ENCODE peak calls at places on chromosome 21, in eight cellular contexts. One of them, this sample, is unnamed.

GRCh38 chr21:25688284-25689035 is 46.2 kb downstream of the ATP5PF start:
- DNase-seq in endothelial cell: no peak
- DNase-seq in AG04449: no peak
- DNase-seq in astrocyte of the spinal cord: no peak
- DNase-seq in left lung: no peak
- DNase-seq in bronchial epithelial cell: no peak
- DNase-seq in colonic mucosa: no peak
- DNase-seq in GM10248: no peak
- DNase-seq in this sample: no peak

GRCh38 chr21:45029968-45030636 is 44.3 kb upstream of the ADARB1 start:
- DNase-seq in astrocyte of the spinal cord: no peak
- DNase-seq in AG04449: no peak
- DNase-seq in GM10248: no peak
- DNase-seq in endothelial cell: no peak
- DNase-seq in left lung: no peak
- DNase-seq in colonic mucosa: no peak
- DNase-seq in bronchial epithelial cell: no peak
- DNase-seq in this sample: no peak

GRCh38 chr21:18369115-18369514 is 34.5 kb downstream of the TMPRSS15 start:
- DNase-seq in GM10248: no peak
- DNase-seq in bronchial epithelial cell: no peak
- DNase-seq in endothelial cell: peak; percentile 10
- DNase-seq in astrocyte of the spinal cord: peak; percentile 39
- DNase-seq in left lung: no peak
- DNase-seq in AG04449: no peak
- DNase-seq in colonic mucosa: no peak
- DNase-seq in this sample: no peak

GRCh38 chr21:15005391-15005790 is 59.4 kb downstream of the NRIP1 start:
- DNase-seq in AG04449: no peak
- DNase-seq in colonic mucosa: no peak
- DNase-seq in left lung: no peak
- DNase-seq in GM10248: no peak
- DNase-seq in astrocyte of the spinal cord: peak; percentile 45
- DNase-seq in endothelial cell: no peak
- DNase-seq in bronchial epithelial cell: no peak
- DNase-seq in this sample: peak; percentile 41

GRCh38 chr21:43865471-43866181 is 603 bp downstream of the AGPAT3 start:
- DNase-seq in astrocyte of the spinal cord: no peak
- DNase-seq in colonic mucosa: peak; percentile 69
- DNase-seq in GM10248: peak; percentile 70
- DNase-seq in left lung: peak; percentile 60
- DNase-seq in endothelial cell: no peak
- DNase-seq in bronchial epithelial cell: no peak
- DNase-seq in AG04449: no peak
- DNase-seq in this sample: peak; percentile 55

GRCh38 chr21:27740084-27740483 is 773.2 kb upstream of the ADAMTS5 start:
- DNase-seq in AG04449: no peak
- DNase-seq in colonic mucosa: no peak
- DNase-seq in left lung: no peak
- DNase-seq in GM10248: no peak
- DNase-seq in endothelial cell: no peak
- DNase-seq in astrocyte of the spinal cord: no peak
- DNase-seq in bronchial epithelial cell: no peak
- DNase-seq in this sample: no peak

GRCh38 chr21:45353200-45353599 is 51.8 kb upstream of the COL18A1 start:
- DNase-seq in left lung: no peak
- DNase-seq in GM10248: no peak
- DNase-seq in endothelial cell: no peak
- DNase-seq in astrocyte of the spinal cord: no peak
- DNase-seq in colonic mucosa: no peak
- DNase-seq in bronchial epithelial cell: no peak
- DNase-seq in AG04449: no peak
- DNase-seq in this sample: no peak

GRCh38 chr21:45880097-45881068 is 101.2 kb upstream of the COL6A1 start:
- DNase-seq in colonic mucosa: peak; percentile 68
- DNase-seq in bronchial epithelial cell: peak; percentile 44
- DNase-seq in endothelial cell: peak; percentile 81
- DNase-seq in left lung: peak; percentile 68
- DNase-seq in GM10248: peak; percentile 74
- DNase-seq in astrocyte of the spinal cord: peak; percentile 73
- DNase-seq in AG04449: no peak
- DNase-seq in this sample: peak; percentile 92

GRCh38 chr21:45027241-45028196 is 46.9 kb upstream of the ADARB1 start:
- DNase-seq in GM10248: no peak
- DNase-seq in bronchial epithelial cell: no peak
- DNase-seq in colonic mucosa: no peak
- DNase-seq in endothelial cell: no peak
- DNase-seq in left lung: peak; percentile 22
- DNase-seq in AG04449: no peak
- DNase-seq in astrocyte of the spinal cord: no peak
- DNase-seq in this sample: no peak

GRCh38 chr21:32335601-32336575 is 37.2 kb downstream of the MRAP start:
- DNase-seq in left lung: no peak
- DNase-seq in astrocyte of the spinal cord: peak; percentile 34
- DNase-seq in GM10248: no peak
- DNase-seq in endothelial cell: no peak
- DNase-seq in bronchial epithelial cell: no peak
- DNase-seq in AG04449: no peak
- DNase-seq in colonic mucosa: no peak
- DNase-seq in this sample: no peak

GRCh38 chr21:46138383-46138970 is 16.9 kb downstream of the FTCD start:
- DNase-seq in astrocyte of the spinal cord: no peak
- DNase-seq in bronchial epithelial cell: no peak
- DNase-seq in AG04449: no peak
- DNase-seq in endothelial cell: no peak
- DNase-seq in GM10248: no peak
- DNase-seq in colonic mucosa: no peak
- DNase-seq in left lung: no peak
- DNase-seq in this sample: no peak

GRCh38 chr21:36994501-36995189 is 11.9 kb upstream of the RIPPLY3 start:
- DNase-seq in endothelial cell: peak; percentile 22
- DNase-seq in astrocyte of the spinal cord: no peak
- DNase-seq in colonic mucosa: no peak
- DNase-seq in GM10248: no peak
- DNase-seq in AG04449: no peak
- DNase-seq in bronchial epithelial cell: peak; percentile 44
- DNase-seq in left lung: no peak
- DNase-seq in this sample: peak; percentile 66
- TF ChIP-seq CTCF in endothelial cell: no peak
- TF ChIP-seq CTCF in astrocyte of the spinal cord: no peak
- TF ChIP-seq CTCF in colonic mucosa: no peak
- TF ChIP-seq CTCF in GM10248: no peak
- TF ChIP-seq CTCF in AG04449: no peak
- TF ChIP-seq CTCF in bronchial epithelial cell: no peak
- TF ChIP-seq CTCF in left lung: no peak
- TF ChIP-seq CTCF in this sample: no peak

GRCh38 chr21:42593007-42593814 is 60.2 kb upstream of the PDE9A start:
- DNase-seq in AG04449: no peak
- DNase-seq in GM10248: peak; percentile 91
- DNase-seq in bronchial epithelial cell: peak; percentile 16
- DNase-seq in left lung: peak; percentile 60
- DNase-seq in colonic mucosa: peak; percentile 84
- DNase-seq in astrocyte of the spinal cord: peak; percentile 38
- DNase-seq in endothelial cell: peak; percentile 80
- DNase-seq in this sample: peak; percentile 81
- TF ChIP-seq CTCF in AG04449: peak; percentile 61
- TF ChIP-seq CTCF in GM10248: peak; percentile 70
- TF ChIP-seq CTCF in bronchial epithelial cell: peak; percentile 93
- TF ChIP-seq CTCF in left lung: peak; percentile 76
- TF ChIP-seq CTCF in colonic mucosa: peak; percentile 81
- TF ChIP-seq CTCF in astrocyte of the spinal cord: peak; percentile 80
- TF ChIP-seq CTCF in endothelial cell: peak; percentile 49
- TF ChIP-seq CTCF in this sample: peak; percentile 79

DNA sequence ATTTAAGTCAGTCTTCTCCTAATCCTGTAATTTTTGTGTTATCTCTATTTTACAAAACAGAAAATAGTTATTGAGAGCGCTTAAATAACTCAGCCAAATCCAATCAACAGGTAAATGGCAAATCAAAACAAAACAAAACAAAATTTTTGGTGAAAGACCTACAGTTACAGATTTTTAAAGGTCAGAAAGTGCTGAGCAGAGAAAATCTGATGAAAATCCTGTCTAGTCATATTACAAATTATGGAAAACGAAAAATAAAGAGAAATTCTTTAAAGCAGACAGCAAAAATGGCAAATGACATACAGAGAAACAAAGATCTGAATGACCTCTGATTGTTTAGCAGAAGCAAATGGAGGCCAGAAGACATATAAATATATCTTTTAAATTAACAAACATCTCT is 482.4 kb downstream of the PCP4 start:
- DNase-seq in astrocyte of the spinal cord: no peak
- DNase-seq in AG04449: no peak
- DNase-seq in endothelial cell: no peak
- DNase-seq in GM10248: no peak
- DNase-seq in colonic mucosa: no peak
- DNase-seq in left lung: no peak
- DNase-seq in bronchial epithelial cell: no peak
- DNase-seq in this sample: no peak
- TF ChIP-seq CTCF in astrocyte of the spinal cord: no peak
- TF ChIP-seq CTCF in AG04449: no peak
- TF ChIP-seq CTCF in endothelial cell: no peak
- TF ChIP-seq CTCF in GM10248: no peak
- TF ChIP-seq CTCF in colonic mucosa: no peak
- TF ChIP-seq CTCF in left lung: no peak
- TF ChIP-seq CTCF in bronchial epithelial cell: no peak
- TF ChIP-seq CTCF in this sample: no peak

GRCh38 chr21:38538353-38538752 is 40.1 kb upstream of the ERG start:
- DNase-seq in astrocyte of the spinal cord: no peak
- DNase-seq in left lung: no peak
- DNase-seq in AG04449: no peak
- DNase-seq in endothelial cell: no peak
- DNase-seq in GM10248: no peak
- DNase-seq in bronchial epithelial cell: peak; percentile 20
- DNase-seq in colonic mucosa: peak; percentile 47
- DNase-seq in this sample: no peak

GRCh38 chr21:38531610-38532009 is 33.3 kb upstream of the ERG start:
- DNase-seq in endothelial cell: no peak
- DNase-seq in AG04449: no peak
- DNase-seq in GM10248: no peak
- DNase-seq in left lung: no peak
- DNase-seq in bronchial epithelial cell: no peak
- DNase-seq in colonic mucosa: no peak
- DNase-seq in astrocyte of the spinal cord: no peak
- DNase-seq in this sample: no peak

GRCh38 chr21:38533887-38534286 is 35.6 kb upstream of the ERG start:
- DNase-seq in bronchial epithelial cell: no peak
- DNase-seq in left lung: no peak
- DNase-seq in GM10248: no peak
- DNase-seq in astrocyte of the spinal cord: no peak
- DNase-seq in colonic mucosa: no peak
- DNase-seq in endothelial cell: no peak
- DNase-seq in AG04449: no peak
- DNase-seq in this sample: no peak

GRCh38 chr21:38531142-38531541 is 32.9 kb upstream of the ERG start:
- DNase-seq in endothelial cell: no peak
- DNase-seq in astrocyte of the spinal cord: no peak
- DNase-seq in left lung: no peak
- DNase-seq in bronchial epithelial cell: no peak
- DNase-seq in AG04449: no peak
- DNase-seq in colonic mucosa: no peak
- DNase-seq in GM10248: no peak
- DNase-seq in this sample: no peak

DNA sequence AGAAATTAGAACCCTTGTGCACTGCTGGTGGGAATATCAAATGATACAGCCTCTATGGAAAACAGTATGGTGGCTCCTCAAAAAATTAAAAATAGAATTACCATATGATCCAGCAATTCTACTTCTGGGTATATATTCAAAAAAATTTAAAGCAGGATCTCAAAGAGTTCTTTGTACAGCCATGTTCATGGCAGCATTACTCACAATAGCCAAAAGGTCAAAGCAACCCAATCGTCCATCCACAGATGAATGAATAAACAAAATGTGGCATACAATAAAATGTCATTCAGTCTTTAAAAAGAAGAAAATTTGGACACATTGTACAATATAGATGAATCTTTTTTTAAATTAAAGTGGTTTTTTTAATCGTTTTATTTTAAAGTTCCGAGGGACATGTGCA is 36.3 kb upstream of the ERG start:
- DNase-seq in bronchial epithelial cell: no peak
- DNase-seq in colonic mucosa: no peak
- DNase-seq in endothelial cell: no peak
- DNase-seq in left lung: no peak
- DNase-seq in GM10248: no peak
- DNase-seq in AG04449: no peak
- DNase-seq in astrocyte of the spinal cord: no peak
- DNase-seq in this sample: no peak
- TF ChIP-seq CTCF in bronchial epithelial cell: no peak
- TF ChIP-seq CTCF in colonic mucosa: no peak
- TF ChIP-seq CTCF in endothelial cell: no peak
- TF ChIP-seq CTCF in left lung: no peak
- TF ChIP-seq CTCF in GM10248: no peak
- TF ChIP-seq CTCF in AG04449: no peak
- TF ChIP-seq CTCF in astrocyte of the spinal cord: no peak
- TF ChIP-seq CTCF in this sample: no peak

GRCh38 chr21:20968391-20968790 is 29.8 kb upstream of the NCAM2 start:
- DNase-seq in left lung: no peak
- DNase-seq in endothelial cell: no peak
- DNase-seq in GM10248: no peak
- DNase-seq in bronchial epithelial cell: no peak
- DNase-seq in astrocyte of the spinal cord: peak; percentile 6
- DNase-seq in colonic mucosa: no peak
- DNase-seq in AG04449: no peak
- DNase-seq in this sample: no peak

GRCh38 chr21:20970691-20971090 is 27.5 kb upstream of the NCAM2 start:
- DNase-seq in astrocyte of the spinal cord: no peak
- DNase-seq in endothelial cell: no peak
- DNase-seq in left lung: no peak
- DNase-seq in AG04449: no peak
- DNase-seq in bronchial epithelial cell: no peak
- DNase-seq in GM10248: no peak
- DNase-seq in colonic mucosa: no peak
- DNase-seq in this sample: no peak

DNA sequence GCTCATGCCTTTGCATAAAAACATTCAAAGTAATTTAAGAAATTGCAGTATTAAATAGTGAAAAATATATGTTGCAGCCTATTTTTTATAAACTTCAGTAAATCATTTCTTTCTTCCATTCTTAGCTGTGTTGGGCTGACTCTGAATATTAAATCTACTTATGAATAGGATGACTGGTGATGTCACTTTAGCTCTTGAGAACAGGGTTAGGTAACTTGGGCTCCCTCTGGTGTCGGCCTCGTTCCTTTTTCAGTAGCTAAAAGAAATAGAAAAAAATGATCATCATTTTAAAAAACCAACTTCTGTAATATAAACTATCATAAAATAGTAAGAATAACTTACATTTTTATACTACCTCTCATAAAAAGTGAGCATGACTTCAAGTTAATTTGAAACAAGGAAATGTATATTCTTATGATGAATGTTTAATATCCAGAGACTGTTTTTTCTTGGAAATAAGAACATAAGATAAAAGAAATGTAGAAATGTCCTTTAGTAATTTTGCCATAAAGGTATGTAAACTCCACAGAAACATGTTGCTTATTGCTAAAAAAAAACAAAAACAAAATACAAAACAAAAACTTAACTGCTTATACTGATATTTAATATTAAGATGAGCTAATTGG is 26.8 kb upstream of the NCAM2 start:
- DNase-seq in AG04449: peak; percentile 31
- DNase-seq in astrocyte of the spinal cord: peak; percentile 68
- DNase-seq in colonic mucosa: peak; percentile 23
- DNase-seq in endothelial cell: peak; percentile 51
- DNase-seq in GM10248: peak; percentile 18
- DNase-seq in bronchial epithelial cell: peak; percentile 38
- DNase-seq in left lung: peak; percentile 38
- DNase-seq in this sample: peak; percentile 62
- TF ChIP-seq CTCF in AG04449: peak; percentile 42
- TF ChIP-seq CTCF in astrocyte of the spinal cord: peak; percentile 66
- TF ChIP-seq CTCF in colonic mucosa: peak; percentile 17
- TF ChIP-seq CTCF in endothelial cell: peak; percentile 55
- TF ChIP-seq CTCF in GM10248: no peak
- TF ChIP-seq CTCF in bronchial epithelial cell: peak; percentile 26
- TF ChIP-seq CTCF in left lung: peak; percentile 44
- TF ChIP-seq CTCF in this sample: peak; percentile 4